ENCODE peak calls at places on chromosomes 3 and 15, in four cellular contexts. S, B, Q and T are unnamed samples.

GRCh38 chr15:66842710-66843441 is 140.8 kb downstream of the SMAD6 start:
- DNase-seq in Q (peak), B (no peak), S (peak), T (peak)

GRCh38 chr15:45585069-45585468 is 2.1 kb upstream of the BLOC1S6 start:
- DNase-seq in Q (no peak), B (no peak), S (no peak), T (no peak)

GRCh38 chr3:127158614-127159221 is 34.2 kb upstream of the PRR23E start:
- DNase-seq in B (no peak), S (no peak), Q (no peak), T (peak)

GRCh38 chr15:68224546-68225250 is 4.8 kb downstream of the CLN6 start:
- DNase-seq in S (no peak), Q (no peak), B (peak), T (no peak)

GRCh38 chr15:100878601-100879000 is 1.0 kb upstream of the ALDH1A3 start:
- DNase-seq in Q (no peak), B (no peak), S (no peak), T (peak)

GRCh38 chr15:56349554-56349953 is 15.7 kb upstream of the TEX9 start:
- DNase-seq in Q (no peak), B (no peak), S (no peak), T (no peak)

GRCh38 chr3:192449036-192449435 is 278.3 kb downstream of the FGF12 start:
- DNase-seq in Q (no peak), S (no peak), B (no peak), T (peak)

GRCh38 chr3:136070334-136070733 is 104.8 kb downstream of the PPP2R3A start:
- DNase-seq in B (no peak), S (no peak), Q (no peak), T (no peak)

GRCh38 chr15:53910236-53910849 is 67.9 kb upstream of the UNC13C start:
- DNase-seq in S (no peak), B (no peak), Q (peak), T (no peak)

GRCh38 chr3:11306815-11307589 is 34.8 kb downstream of the ATG7 start:
- DNase-seq in Q (no peak), B (no peak), S (no peak), T (no peak)

GRCh38 chr15:77620960-77621647 is 11.6 kb downstream of the LINGO1 start:
- DNase-seq in B (no peak), S (no peak), Q (no peak), T (no peak)

GRCh38 chr15:100958326-100959065 is 39.3 kb downstream of the LRRK1 start:
- DNase-seq in Q (no peak), S (no peak), B (no peak), T (no peak)

GRCh38 chr3:42080452-42080872 is 10.7 kb upstream of the TRAK1 start:
- DNase-seq in Q (peak), B (peak), S (no peak), T (no peak)

GRCh38 chr3:137988152-137988551 is 21.8 kb upstream of the CLDN18 start:
- DNase-seq in B (peak), Q (peak), S (no peak), T (no peak)

GRCh38 chr15:65033659-65034269 is 4.3 kb upstream of the MTFMT start:
- DNase-seq in Q (peak), S (peak), B (no peak), T (peak)

GRCh38 chr3:196735751-196736150 is 3.9 kb upstream of the PAK2 start:
- DNase-seq in Q (no peak), S (no peak), B (no peak), T (no peak)

GRCh38 chr3:123883111-123883510 is 1.0 kb downstream of the MYLK start:
- DNase-seq in S (no peak), Q (no peak), B (no peak), T (no peak)

GRCh38 chr3:66428733-66429132 is 72.1 kb downstream of the LRIG1 start:
- DNase-seq in S (no peak), Q (no peak), B (no peak), T (no peak)

GRCh38 chr15:74428970-74429783 is 4.6 kb downstream of the SEMA7A start:
- DNase-seq in Q (no peak), S (no peak), B (no peak), T (no peak)

GRCh38 chr3:8183627-8184026 is 318.0 kb upstream of the LMCD1 start:
- DNase-seq in B (no peak), Q (no peak), S (no peak), T (no peak)

GRCh38 chr3:55669133-55669532 is 182.0 kb upstream of the WNT5A start:
- DNase-seq in S (no peak), B (no peak), Q (no peak), T (no peak)

GRCh38 chr3:195704433-195704999 is 16.3 kb upstream of the MUC20 start:
- DNase-seq in S (peak), Q (no peak), B (no peak), T (no peak)

GRCh38 chr3:39150803-39151631 is 2.4 kb downstream of the CSRNP1 start:
- DNase-seq in Q (peak), B (no peak), S (peak), T (peak)

GRCh38 chr3:134197681-134198261 is 52.9 kb downstream of the RYK start:
- DNase-seq in S (peak), B (peak), Q (peak), T (peak)

GRCh38 chr3:134361162-134361831 is 12.9 kb downstream of the AMOTL2 start:
- DNase-seq in S (no peak), Q (no peak), B (no peak), T (no peak)

GRCh38 chr3:78613366-78614008 is 1154.3 kb downstream of the ROBO1 start:
- DNase-seq in S (no peak), B (no peak), Q (no peak), T (no peak)

GRCh38 chr15:40238927-40239591 is at the start of gene PAK6:
- DNase-seq in B (no peak), Q (no peak), S (peak), T (peak)

GRCh38 chr3:141241248-141242034 is 9.8 kb downstream of the PXYLP1 start:
- DNase-seq in Q (no peak), S (no peak), B (no peak), T (no peak)

GRCh38 chr3:2860626-2861025 is 249.5 kb downstream of the IL5RA start:
- DNase-seq in B (no peak), S (no peak), Q (no peak), T (no peak)

GRCh38 chr15:50764331-50765201 is 940 bp downstream of the SPPL2A start:
- DNase-seq in B (peak), S (no peak), Q (no peak), T (no peak)

GRCh38 chr15:97684249-97684648 is 276.3 kb upstream of the ARRDC4 start:
- DNase-seq in Q (no peak), B (no peak), S (no peak), T (no peak)

GRCh38 chr15:90262426-90262825 is 3.0 kb upstream of the NGRN start:
- DNase-seq in B (no peak), Q (no peak), S (no peak), T (no peak)

GRCh38 chr3:171980578-171981270 is 58.7 kb upstream of the FNDC3B start:
- DNase-seq in Q (no peak), S (peak), B (no peak), T (no peak)

GRCh38 chr3:62169871-62170660 is 203.3 kb downstream of the FEZF2 start:
- DNase-seq in B (no peak), Q (no peak), S (no peak), T (peak)
- TF ChIP-seq JUNB in B (no peak), Q (no peak), S (no peak), T (no peak)

DNA sequence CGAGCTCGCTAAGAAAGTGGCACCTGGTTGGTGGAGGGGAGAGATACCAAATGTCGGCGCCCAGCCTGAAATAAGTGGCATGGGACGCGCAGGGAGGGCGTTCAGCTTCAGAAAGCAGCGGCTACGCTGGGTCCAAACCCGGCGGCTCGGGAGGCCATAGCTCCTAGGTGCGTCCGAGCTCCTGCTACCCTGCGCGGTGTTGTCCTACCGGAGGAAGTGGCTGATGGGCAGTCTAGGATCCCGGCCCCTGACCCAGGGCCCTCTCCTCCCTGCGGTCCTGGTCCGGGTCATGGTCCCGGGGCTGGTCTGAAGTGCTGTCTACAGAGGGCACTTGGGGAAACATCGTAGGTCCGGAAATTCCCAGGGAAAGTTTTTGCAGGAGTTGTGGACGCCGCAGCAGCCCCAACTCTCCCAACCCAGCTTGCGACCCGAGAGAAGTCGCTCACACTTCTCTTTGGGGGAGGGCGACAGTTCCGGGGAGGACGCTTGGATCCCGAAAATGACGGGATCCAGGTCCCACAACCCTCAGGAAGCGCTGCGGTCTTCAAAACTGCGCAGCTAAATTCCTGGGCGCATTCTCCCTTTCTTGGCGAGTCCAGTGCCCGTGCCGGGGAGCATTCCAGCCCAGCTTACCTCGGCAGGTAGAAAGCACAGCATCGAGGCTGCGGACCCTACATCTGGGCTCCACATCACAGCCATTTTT is 9.1 kb upstream of the FOXB1 start:
- DNase-seq in S (no peak), Q (no peak), B (no peak), T (peak)
- TF ChIP-seq EZH2 in S (no peak), Q (no peak), B (no peak), T (peak)

GRCh38 chr15:96415513-96416217 is 85.2 kb downstream of the NR2F2 start:
- DNase-seq in S (no peak), B (no peak), Q (no peak), T (no peak)

GRCh38 chr15:96417760-96418130 is 87.2 kb downstream of the NR2F2 start:
- DNase-seq in B (no peak), S (no peak), Q (no peak), T (no peak)

GRCh38 chr15:96416218-96416933 is 85.9 kb downstream of the NR2F2 start:
- DNase-seq in S (no peak), B (no peak), Q (no peak), T (peak)

GRCh38 chr15:96418146-96418545 is 87.6 kb downstream of the NR2F2 start:
- DNase-seq in Q (no peak), B (no peak), S (no peak), T (no peak)

GRCh38 chr15:96416934-96417759 is 86.6 kb downstream of the NR2F2 start:
- DNase-seq in S (peak), Q (no peak), B (no peak), T (peak)
- H2AFZ ChIP-seq in S (peak), Q (no peak), B (no peak), T (no peak)

GRCh38 chr3:51675201-51675611 is 4.2 kb downstream of the TEX264 start:
- DNase-seq in S (no peak), B (no peak), Q (no peak), T (no peak)

GRCh38 chr3:51673181-51673801 is 2.2 kb downstream of the TEX264 start:
- DNase-seq in Q (peak), S (no peak), B (no peak), T (no peak)

GRCh38 chr3:51676102-51676640 is 5.1 kb downstream of the TEX264 start:
- DNase-seq in B (no peak), Q (no peak), S (no peak), T (no peak)

GRCh38 chr3:51672083-51672475 is 1.0 kb downstream of the TEX264 start:
- DNase-seq in B (no peak), S (no peak), Q (no peak), T (no peak)

GRCh38 chr3:51673802-51674654 is 3.0 kb downstream of the TEX264 start:
- DNase-seq in Q (no peak), S (no peak), B (no peak), T (no peak)
- TF ChIP-seq JUNB in Q (no peak), S (no peak), B (no peak), T (no peak)